ENCODE peak calls at places on chromosomes 12 and 14, in four cellular contexts. U is astrocyte of the spinal cord, V is HCT116, C is K562. Z is an unnamed sample.

GRCh38 chr12:92759634-92760268 is 57.0 kb downstream of the PLEKHG7 start:
- DNase-seq in V (peak), C (peak), U (peak), Z (no peak)

GRCh38 chr12:105451211-105451610 is 120.7 kb downstream of the C12orf75 start:
- DNase-seq in U (peak), C (no peak), V (no peak), Z (no peak)

GRCh38 chr12:88401153-88401552 is 179.1 kb downstream of the KITLG start:
- DNase-seq in C (no peak), V (no peak), U (peak), Z (no peak)

GRCh38 chr14:69716483-69717187 is 50.3 kb upstream of the SRSF5 start:
- DNase-seq in C (no peak), U (peak), V (no peak), Z (no peak)

GRCh38 chr14:74491952-74492351 is 1.2 kb downstream of the NPC2 start:
- DNase-seq in V (no peak), U (peak), C (peak), Z (no peak)

GRCh38 chr12:632102-632696 is 31.0 kb downstream of the NINJ2 start:
- DNase-seq in U (peak), V (no peak), C (no peak), Z (no peak)

GRCh38 chr14:52919971-52920370 is 30.9 kb downstream of the FERMT2 start:
- DNase-seq in U (peak), V (no peak), C (no peak), Z (no peak)

GRCh38 chr12:57760347-57760982 is 5.6 kb downstream of the MARCHF9 start:
- DNase-seq in U (no peak), V (no peak), C (no peak), Z (no peak)

DNA sequence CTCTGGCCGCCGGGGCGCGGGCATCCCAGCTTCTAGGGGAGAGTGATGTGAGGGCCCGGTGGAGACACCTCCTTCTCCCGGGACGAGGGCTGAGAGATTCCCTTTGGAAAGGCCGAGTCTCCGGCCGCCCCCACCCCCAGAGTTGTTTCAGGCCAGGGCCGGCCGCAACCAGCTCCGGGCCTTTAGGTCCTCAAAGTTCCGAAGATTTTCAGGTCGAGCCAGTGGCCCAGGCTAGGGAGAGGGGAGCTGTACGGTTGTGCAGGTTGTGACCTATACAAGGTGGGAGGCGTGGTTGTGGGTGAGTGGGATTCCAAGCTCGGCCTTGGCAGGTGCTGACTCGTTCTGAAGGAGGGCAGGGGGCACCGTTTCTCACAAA is 18.4 kb upstream of the ANKRD33 start:
- DNase-seq in C (no peak), U (no peak), V (no peak), Z (no peak)
- H3K4me3 ChIP-seq in C (no peak), U (peak), V (no peak), Z (peak)

GRCh38 chr14:101585211-101585610 is 23.9 kb downstream of the DIO3 start:
- DNase-seq in V (no peak), C (no peak), U (no peak), Z (no peak)

GRCh38 chr14:101583006-101583708 is 21.9 kb downstream of the DIO3 start:
- DNase-seq in U (no peak), V (no peak), C (no peak), Z (no peak)

GRCh38 chr14:101582294-101582693 is 21.0 kb downstream of the DIO3 start:
- DNase-seq in C (no peak), V (no peak), U (no peak), Z (no peak)

GRCh38 chr14:101583709-101584048 is 22.4 kb downstream of the DIO3 start:
- DNase-seq in C (no peak), U (no peak), V (no peak), Z (no peak)

DNA sequence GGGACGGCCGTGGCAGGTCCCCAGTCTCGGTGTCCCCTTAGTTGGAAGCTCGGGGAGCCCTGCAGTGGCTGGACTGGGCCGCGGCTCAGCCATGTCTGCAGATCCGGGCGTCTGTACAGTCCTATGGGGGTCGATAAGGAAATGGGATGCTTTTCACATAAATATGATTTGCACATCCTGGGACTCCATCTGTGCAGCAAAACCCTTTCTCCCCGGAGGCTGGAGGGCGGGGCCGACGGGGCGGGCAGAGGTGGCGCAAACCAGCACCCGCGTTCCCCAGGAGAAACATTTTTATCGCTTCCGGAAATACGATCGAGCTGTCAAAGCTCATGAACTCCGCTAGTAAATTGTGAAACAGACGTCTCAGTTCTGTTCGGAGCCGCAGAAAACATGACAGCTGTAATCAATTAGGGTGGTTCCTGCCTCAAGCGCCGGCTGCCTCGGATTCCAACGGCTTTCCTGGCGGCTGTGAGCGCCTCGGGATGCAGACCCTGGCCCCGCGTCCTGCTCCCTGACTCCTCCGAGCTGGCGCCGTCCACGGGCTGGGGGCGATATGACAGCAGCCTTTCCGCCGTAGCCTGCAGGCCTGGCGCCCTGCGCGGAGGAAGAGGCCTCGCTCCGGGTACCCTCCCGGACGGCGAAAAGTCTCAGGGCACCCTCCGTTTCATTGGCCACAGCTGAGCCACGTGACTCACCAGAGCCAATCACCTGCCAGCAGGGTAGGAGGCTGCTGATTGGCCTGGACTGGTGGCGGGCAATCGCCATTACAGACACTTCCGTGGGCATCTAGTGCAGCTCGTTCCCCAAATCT is 23.0 kb downstream of the DIO3 start:
- DNase-seq in C (peak), U (no peak), V (no peak), Z (no peak)
- H3K4me3 ChIP-seq in C (peak), U (peak), V (no peak), Z (no peak)

GRCh38 chr12:49187184-49187583 is 1.7 kb downstream of the TUBA1A start:
- DNase-seq in V (no peak), U (peak), C (no peak), Z (no peak)

GRCh38 chr12:49188916-49189367 is at the start of gene TUBA1A:
- DNase-seq in V (peak), C (peak), U (peak), Z (peak)

GRCh38 chr12:49190317-49190716 is 1.4 kb upstream of the TUBA1A start:
- DNase-seq in U (no peak), C (no peak), V (no peak), Z (no peak)

GRCh38 chr12:49188205-49188915 is 520 bp downstream of the TUBA1A start:
- DNase-seq in V (peak), U (no peak), C (peak), Z (peak)

DNA sequence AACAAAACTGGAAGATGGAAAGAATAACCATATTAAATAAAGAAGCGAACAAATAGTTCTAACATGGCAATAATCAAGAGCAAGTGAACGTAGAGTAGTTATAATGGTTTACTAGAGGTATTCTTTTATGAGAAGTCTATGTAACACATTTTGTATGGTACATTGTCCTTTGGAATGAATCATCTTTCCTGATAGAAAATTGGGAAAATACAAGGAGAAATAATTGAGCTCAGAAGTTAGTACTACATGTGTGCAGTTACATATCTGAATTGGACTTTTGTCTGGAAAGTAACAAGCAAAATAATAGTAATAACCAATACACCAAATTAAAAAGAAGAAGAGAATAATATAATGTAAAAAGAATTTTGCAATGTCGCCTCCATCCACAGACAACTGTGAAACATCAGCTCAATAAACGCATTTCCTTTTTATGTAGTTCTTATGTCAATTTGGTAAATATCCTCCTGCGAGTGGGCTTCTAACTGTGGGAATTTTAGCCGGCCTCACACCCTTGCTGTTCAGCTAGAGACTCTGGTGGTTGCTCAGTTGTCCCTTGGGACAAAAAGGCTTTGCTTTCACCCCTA is 943 bp upstream of the TUBA1A start:
- DNase-seq in U (peak), C (no peak), V (no peak), Z (no peak)
- H3K4me3 ChIP-seq in U (peak), C (no peak), V (peak), Z (no peak)

DNA sequence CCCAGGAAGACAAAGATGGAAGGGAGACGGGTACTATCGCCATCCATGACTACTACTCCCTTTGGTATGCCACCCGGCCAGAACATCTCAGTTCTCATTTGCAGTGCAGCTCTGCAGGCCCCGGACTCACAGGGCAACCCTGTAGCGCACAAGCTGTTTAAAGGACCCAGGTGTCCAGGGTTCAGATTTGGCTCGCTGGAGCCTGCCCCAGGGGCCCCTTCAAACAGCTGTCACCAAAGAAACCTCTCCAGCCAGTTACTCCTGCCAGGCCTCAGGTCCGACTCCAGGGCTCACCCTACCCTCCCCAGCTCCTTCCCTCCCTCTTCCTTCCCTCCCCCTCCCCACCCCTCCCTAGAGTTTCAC is 5.5 kb upstream of the CHD4 start:
- DNase-seq in V (no peak), U (no peak), C (peak), Z (no peak)
- H3K4me3 ChIP-seq in V (peak), U (no peak), C (peak), Z (no peak)

GRCh38 chr12:12810507-12811143 is 2.5 kb upstream of the DDX47 start:
- DNase-seq in U (no peak), C (peak), V (no peak), Z (no peak)

GRCh38 chr12:12806784-12807516 is 6.2 kb upstream of the DDX47 start:
- DNase-seq in C (peak), U (no peak), V (no peak), Z (no peak)

GRCh38 chr12:12804432-12804886 is 8.7 kb upstream of the DDX47 start:
- DNase-seq in V (peak), C (no peak), U (peak), Z (no peak)

GRCh38 chr12:12811343-12811742 is 1.8 kb upstream of the DDX47 start:
- DNase-seq in U (no peak), C (no peak), V (no peak), Z (no peak)

DNA sequence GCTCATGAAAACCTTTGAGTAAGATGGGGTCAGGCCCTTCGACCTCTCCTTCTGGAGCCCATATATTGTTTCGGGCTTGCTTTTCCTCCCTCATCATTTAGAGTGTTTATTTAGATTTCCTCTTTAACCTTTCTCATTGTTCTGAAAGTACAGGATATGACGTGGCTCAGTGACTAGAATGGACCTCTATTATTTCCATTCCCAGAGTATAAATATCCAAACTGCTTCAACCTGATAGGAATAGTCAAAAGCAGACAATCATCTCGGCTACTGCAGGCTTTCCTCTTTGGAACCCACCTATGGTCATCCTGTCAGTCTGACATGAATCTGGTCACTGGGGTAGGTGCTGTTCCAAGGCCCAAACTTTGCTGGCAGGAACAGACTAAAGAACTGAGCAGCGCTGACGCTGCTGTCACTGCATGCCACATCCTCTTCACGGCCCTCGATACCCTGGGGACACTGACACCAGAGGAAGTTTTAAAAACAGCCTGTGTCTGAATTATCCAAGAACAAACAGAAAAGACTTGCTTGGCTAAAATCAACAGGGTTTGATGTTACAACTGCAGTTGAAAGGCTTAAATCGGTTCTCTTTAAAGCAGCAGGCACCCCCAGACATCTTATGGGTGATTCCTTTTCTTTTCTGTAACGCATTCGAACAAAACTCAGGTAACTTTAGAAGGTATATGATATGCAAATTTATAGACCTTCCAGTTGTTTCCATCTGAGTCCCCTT is 5.0 kb upstream of the DDX47 start:
- DNase-seq in C (no peak), U (peak), V (no peak), Z (no peak)
- H3K4me3 ChIP-seq in C (no peak), U (no peak), V (no peak), Z (no peak)

GRCh38 chr12:49967777-49968250 is 4.9 kb upstream of the AQP6 start:
- DNase-seq in U (no peak), C (no peak), V (no peak), Z (no peak)
- H3K4me3 ChIP-seq in U (peak), C (peak), V (no peak), Z (peak)

Z was measured in iPS DF 6.9.